ENCODE peak calls at places on chromosomes 13 and 19, in seven cellular contexts. One of them, this sample, is unnamed.

GRCh38 chr13:36135876-36136275 is 4.7 kb upstream of the DCLK1 start:
- DNase-seq in IMR-90: no peak
- DNase-seq in cardiac fibroblast: no peak
- DNase-seq in astrocyte of the hippocampus: no peak
- DNase-seq in occipital lobe: no peak
- DNase-seq in CD4-positive, alpha-beta T cell: no peak
- DNase-seq in cardiac muscle cell: no peak
- DNase-seq in this sample: peak

GRCh38 chr13:24053505-24054251 is 106.8 kb upstream of the SPATA13 start:
- DNase-seq in occipital lobe: peak
- DNase-seq in cardiac muscle cell: peak
- DNase-seq in astrocyte of the hippocampus: peak
- DNase-seq in cardiac fibroblast: peak
- DNase-seq in CD4-positive, alpha-beta T cell: peak
- DNase-seq in IMR-90: peak
- DNase-seq in this sample: peak

GRCh38 chr19:38063921-38064320 is 156.9 kb downstream of the SIPA1L3 start:
- DNase-seq in astrocyte of the hippocampus: no peak
- DNase-seq in IMR-90: no peak
- DNase-seq in cardiac fibroblast: no peak
- DNase-seq in cardiac muscle cell: no peak
- DNase-seq in CD4-positive, alpha-beta T cell: no peak
- DNase-seq in occipital lobe: no peak
- DNase-seq in this sample: no peak

GRCh38 chr19:4536798-4537197 is 1.8 kb upstream of the PLIN5 start:
- DNase-seq in CD4-positive, alpha-beta T cell: no peak
- DNase-seq in cardiac muscle cell: no peak
- DNase-seq in astrocyte of the hippocampus: no peak
- DNase-seq in occipital lobe: no peak
- DNase-seq in IMR-90: no peak
- DNase-seq in cardiac fibroblast: no peak
- DNase-seq in this sample: no peak

GRCh38 chr13:108859202-108860012 is 230.0 kb downstream of the MYO16 start:
- DNase-seq in CD4-positive, alpha-beta T cell: no peak
- DNase-seq in occipital lobe: no peak
- DNase-seq in cardiac muscle cell: peak
- DNase-seq in IMR-90: peak
- DNase-seq in astrocyte of the hippocampus: peak
- DNase-seq in cardiac fibroblast: peak
- DNase-seq in this sample: no peak

GRCh38 chr13:27917121-27917947 is 2.5 kb upstream of the PDX1 start:
- DNase-seq in CD4-positive, alpha-beta T cell: no peak
- DNase-seq in IMR-90: no peak
- DNase-seq in occipital lobe: no peak
- DNase-seq in cardiac fibroblast: no peak
- DNase-seq in astrocyte of the hippocampus: no peak
- DNase-seq in cardiac muscle cell: no peak
- DNase-seq in this sample: no peak

GRCh38 chr13:33072282-33072681 is 56.1 kb downstream of the KL start:
- DNase-seq in astrocyte of the hippocampus: no peak
- DNase-seq in CD4-positive, alpha-beta T cell: no peak
- DNase-seq in occipital lobe: no peak
- DNase-seq in cardiac fibroblast: no peak
- DNase-seq in IMR-90: no peak
- DNase-seq in cardiac muscle cell: peak
- DNase-seq in this sample: no peak

GRCh38 chr19:1068111-1069001 is 1.4 kb downstream of the ARHGAP45 start:
- DNase-seq in CD4-positive, alpha-beta T cell: peak
- DNase-seq in cardiac fibroblast: no peak
- DNase-seq in cardiac muscle cell: no peak
- DNase-seq in IMR-90: no peak
- DNase-seq in astrocyte of the hippocampus: no peak
- DNase-seq in occipital lobe: no peak
- DNase-seq in this sample: no peak

GRCh38 chr19:30651066-30651465 is 278.9 kb downstream of the ZNF536 start:
- DNase-seq in cardiac muscle cell: no peak
- DNase-seq in occipital lobe: no peak
- DNase-seq in astrocyte of the hippocampus: no peak
- DNase-seq in CD4-positive, alpha-beta T cell: no peak
- DNase-seq in cardiac fibroblast: no peak
- DNase-seq in IMR-90: no peak
- DNase-seq in this sample: no peak

GRCh38 chr13:19817106-19817505 is 34.4 kb upstream of the PSPC1 start:
- DNase-seq in cardiac fibroblast: no peak
- DNase-seq in astrocyte of the hippocampus: no peak
- DNase-seq in CD4-positive, alpha-beta T cell: no peak
- DNase-seq in occipital lobe: no peak
- DNase-seq in IMR-90: no peak
- DNase-seq in cardiac muscle cell: no peak
- DNase-seq in this sample: no peak

GRCh38 chr13:39129253-39129652 is 91.0 kb downstream of the NHLRC3 start:
- DNase-seq in IMR-90: no peak
- DNase-seq in cardiac muscle cell: no peak
- DNase-seq in occipital lobe: no peak
- DNase-seq in CD4-positive, alpha-beta T cell: no peak
- DNase-seq in cardiac fibroblast: no peak
- DNase-seq in astrocyte of the hippocampus: no peak
- DNase-seq in this sample: no peak

GRCh38 chr19:6357174-6357573 is 4.2 kb upstream of the CLPP start:
- DNase-seq in cardiac fibroblast: no peak
- DNase-seq in cardiac muscle cell: no peak
- DNase-seq in astrocyte of the hippocampus: no peak
- DNase-seq in CD4-positive, alpha-beta T cell: no peak
- DNase-seq in occipital lobe: no peak
- DNase-seq in IMR-90: no peak
- DNase-seq in this sample: no peak

GRCh38 chr19:43395561-43395960 is 19.1 kb upstream of the TEX101 start:
- DNase-seq in cardiac fibroblast: no peak
- DNase-seq in occipital lobe: no peak
- DNase-seq in cardiac muscle cell: no peak
- DNase-seq in CD4-positive, alpha-beta T cell: no peak
- DNase-seq in astrocyte of the hippocampus: no peak
- DNase-seq in IMR-90: no peak
- DNase-seq in this sample: no peak

GRCh38 chr13:20803180-20803965 is 29.6 kb upstream of the EEF1AKMT1 start:
- DNase-seq in cardiac muscle cell: no peak
- DNase-seq in cardiac fibroblast: no peak
- DNase-seq in occipital lobe: no peak
- DNase-seq in astrocyte of the hippocampus: no peak
- DNase-seq in IMR-90: no peak
- DNase-seq in CD4-positive, alpha-beta T cell: no peak
- DNase-seq in this sample: no peak

GRCh38 chr19:34319785-34320184 is 45.2 kb upstream of the GPI start:
- DNase-seq in astrocyte of the hippocampus: peak
- DNase-seq in CD4-positive, alpha-beta T cell: no peak
- DNase-seq in cardiac fibroblast: peak
- DNase-seq in IMR-90: peak
- DNase-seq in occipital lobe: no peak
- DNase-seq in cardiac muscle cell: no peak
- DNase-seq in this sample: no peak